ENCODE peak calls at places on chromosomes 6 and 20, in five cellular contexts. G is adrenal gland, C is sigmoid colon, Y is heart left ventricle, F is IMR-90. P is an unnamed sample.

GRCh38 chr6:100664274-100665040 is 199.7 kb upstream of the SIM1 start:
- DNase-seq in C (no peak), Y (no peak), G (no peak), F (peak; percentile 57), P (peak; percentile 67)

GRCh38 chr6:29112135-29112534 is 4.3 kb downstream of the OR2J3 start:
- DNase-seq in Y (no peak), G (no peak), C (no peak), F (no peak), P (no peak)

GRCh38 chr6:37698264-37699137 is 818 bp upstream of the MDGA1 start:
- DNase-seq in G (peak; percentile 72), Y (peak; percentile 44), C (peak; percentile 72), F (peak; percentile 31), P (peak; percentile 57)

GRCh38 chr6:169188051-169188863 is 65.4 kb downstream of the THBS2 start:
- DNase-seq in C (no peak), F (peak; percentile 100), G (no peak), Y (no peak), P (no peak)

GRCh38 chr6:132401120-132401940 is at the start of gene MOXD1:
- DNase-seq in G (peak; percentile 69), C (peak; percentile 77), F (peak; percentile 37), Y (peak; percentile 41), P (peak; percentile 25)

GRCh38 chr6:7523922-7524321 is 17.5 kb upstream of the DSP start:
- DNase-seq in C (no peak), Y (no peak), G (no peak), F (no peak), P (no peak)

GRCh38 chr20:41136336-41136694 is 1.0 kb upstream of the PLCG1 start:
- DNase-seq in F (no peak), Y (no peak), G (no peak), C (no peak), P (no peak)

GRCh38 chr6:2857580-2858337 is 16.1 kb upstream of the SERPINB1 start:
- DNase-seq in C (no peak), G (peak; percentile 86), Y (peak; percentile 60), F (peak; percentile 64), P (peak; percentile 80)

GRCh38 chr20:9112541-9113515 is 43.9 kb downstream of the PLCB4 start:
- DNase-seq in Y (peak; percentile 43), F (peak; percentile 78), C (no peak), G (no peak), P (no peak)

GRCh38 chr20:57432480-57432873 is 41.3 kb downstream of the RBM38 start:
- DNase-seq in Y (no peak), F (no peak), G (no peak), C (no peak), P (no peak)

GRCh38 chr6:109772961-109773431 is 81.9 kb downstream of the FIG4 start:
- DNase-seq in Y (peak; percentile 69), G (peak; percentile 63), C (no peak), F (peak; percentile 80), P (no peak)

GRCh38 chr20:5127859-5128409 is 1.1 kb downstream of the CDS2 start:
- DNase-seq in G (no peak), F (no peak), Y (no peak), C (no peak), P (no peak)

GRCh38 chr6:31901415-31901952 is 402 bp downstream of the ZBTB12 start:
- DNase-seq in Y (peak; percentile 67), G (peak; percentile 83), F (peak; percentile 41), C (peak; percentile 86), P (peak; percentile 55)

GRCh38 chr6:155252581-155252980 is 11.2 kb upstream of the CLDN20 start:
- DNase-seq in Y (no peak), C (no peak), G (no peak), F (no peak), P (no peak)

GRCh38 chr6:75306074-75306473 is 21.5 kb upstream of the TMEM30A start:
- DNase-seq in G (no peak), Y (no peak), C (no peak), F (peak; percentile 62), P (no peak)

GRCh38 chr20:49275634-49276033 is 2.2 kb downstream of the ZNFX1 start:
- DNase-seq in Y (no peak), F (no peak), C (no peak), G (no peak), P (peak; percentile 42)

GRCh38 chr6:25962368-25963127 is at the start of gene TRIM38:
- DNase-seq in F (peak; percentile 89), Y (peak; percentile 83), G (peak; percentile 90), C (peak; percentile 91), P (peak; percentile 72)

GRCh38 chr6:158475344-158476302 is 84.3 kb upstream of the TMEM181 start:
- DNase-seq in G (peak; percentile 57), C (no peak), Y (no peak), F (peak; percentile 57), P (no peak)

GRCh38 chr6:107641500-107641931 is 151.6 kb downstream of the SOBP start:
- DNase-seq in C (no peak), G (no peak), Y (peak; percentile 72), F (no peak), P (no peak)

GRCh38 chr6:148577687-148578488 is 168.9 kb upstream of the UST start:
- DNase-seq in F (peak; percentile 80), C (peak; percentile 92), G (peak; percentile 88), Y (peak; percentile 73), P (peak; percentile 29)

GRCh38 chr6:89048985-89049384 is 31.6 kb upstream of the PNRC1 start:
- DNase-seq in G (peak; percentile 58), Y (no peak), C (no peak), F (peak; percentile 13), P (no peak)

GRCh38 chr6:137043710-137044365 is 927 bp downstream of the IL20RA start:
- DNase-seq in G (peak; percentile 74), F (peak; percentile 28), Y (peak; percentile 17), C (no peak), P (peak; percentile 18)

GRCh38 chr6:147282566-147282959 is 78.3 kb downstream of the STXBP5 start:
- DNase-seq in Y (no peak), C (no peak), G (no peak), F (no peak), P (no peak)

GRCh38 chr6:39508513-39508912 is 186.0 kb upstream of the KCNK16 start:
- DNase-seq in F (no peak), G (no peak), C (no peak), Y (no peak), P (no peak)

GRCh38 chr6:13488015-13488895 is 855 bp upstream of the GFOD1 start:
- DNase-seq in C (peak; percentile 84), G (peak; percentile 70), F (peak; percentile 40), Y (peak; percentile 62), P (peak; percentile 72)

GRCh38 chr20:3470208-3470626 is 601 bp upstream of the ATRN start:
- DNase-seq in Y (no peak), G (peak; percentile 74), C (peak; percentile 65), F (no peak), P (no peak)

GRCh38 chr6:155436981-155437749 is 18.5 kb downstream of the NOX3 start:
- DNase-seq in G (peak; percentile 84), Y (no peak), F (peak; percentile 42), C (no peak), P (no peak)

GRCh38 chr20:34922654-34923381 is 32.8 kb downstream of the GSS start:
- DNase-seq in Y (no peak), F (peak; percentile 83), C (no peak), G (peak; percentile 79), P (no peak)

GRCh38 chr20:63618291-63618980 is 8.5 kb downstream of the GMEB2 start:
- DNase-seq in G (no peak), C (no peak), Y (no peak), F (no peak), P (no peak)

GRCh38 chr20:63620991-63621390 is 5.9 kb downstream of the GMEB2 start:
- DNase-seq in G (no peak), F (no peak), C (no peak), Y (no peak), P (no peak)

GRCh38 chr20:63619086-63619485 is 7.8 kb downstream of the GMEB2 start:
- DNase-seq in C (no peak), F (no peak), Y (no peak), G (no peak), P (no peak)

GRCh38 chr20:63617876-63618265 is 9.0 kb downstream of the GMEB2 start:
- DNase-seq in Y (no peak), C (no peak), G (no peak), F (no peak), P (no peak)

GRCh38 chr20:63619505-63619904 is 7.4 kb downstream of the GMEB2 start:
- DNase-seq in F (no peak), C (no peak), G (no peak), Y (no peak), P (no peak)
- TF ChIP-seq POLR2A in F (no peak), C (no peak), G (no peak), Y (no peak), P (no peak)

GRCh38 chr6:151240861-151241642 is 1.3 kb downstream of the AKAP12 start:
- DNase-seq in C (peak; percentile 88), Y (peak; percentile 43), F (peak; percentile 73), G (peak; percentile 58), P (no peak)
- TF ChIP-seq POLR2A in C (no peak), Y (no peak), F (no peak), G (no peak), P (no peak)

DNA sequence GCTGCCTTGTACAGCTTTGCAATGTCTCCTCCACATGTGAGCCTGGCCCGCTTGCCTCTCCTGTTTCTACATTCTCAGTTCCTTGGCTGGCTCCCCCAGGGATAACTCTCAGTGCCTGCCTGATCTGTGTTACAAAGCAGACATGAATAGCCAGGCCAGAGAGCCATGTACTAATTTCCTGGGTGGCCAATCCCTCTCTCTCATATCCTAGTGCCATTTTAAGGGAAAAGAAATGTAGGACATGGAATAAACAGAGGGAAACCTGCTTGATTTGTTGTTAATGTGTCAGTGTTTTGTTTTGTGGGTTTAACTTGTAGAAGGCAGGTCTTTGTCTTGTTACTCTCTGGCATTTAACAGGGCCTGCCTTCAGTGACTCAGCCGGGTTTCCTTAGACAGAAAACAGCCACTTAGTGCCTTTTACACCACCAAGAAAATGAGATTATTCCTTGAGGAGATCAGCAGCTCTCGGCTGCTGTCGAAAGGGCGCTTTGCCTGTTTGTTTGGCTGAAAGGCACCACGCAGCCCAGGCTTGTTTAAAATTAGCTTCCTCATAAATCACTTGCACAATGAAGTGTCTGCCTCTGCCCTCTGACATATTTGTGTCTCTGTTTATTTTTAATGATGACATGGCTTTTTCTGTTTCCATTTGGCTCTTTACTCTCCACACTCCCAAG is 702.7 kb downstream of the MAFB start:
- DNase-seq in C (peak; percentile 92), Y (peak; percentile 57), F (peak; percentile 28), G (peak; percentile 92), P (no peak)
- TF ChIP-seq POLR2A in C (no peak), Y (peak; percentile 31), F (no peak), G (no peak), P (no peak)

DNA sequence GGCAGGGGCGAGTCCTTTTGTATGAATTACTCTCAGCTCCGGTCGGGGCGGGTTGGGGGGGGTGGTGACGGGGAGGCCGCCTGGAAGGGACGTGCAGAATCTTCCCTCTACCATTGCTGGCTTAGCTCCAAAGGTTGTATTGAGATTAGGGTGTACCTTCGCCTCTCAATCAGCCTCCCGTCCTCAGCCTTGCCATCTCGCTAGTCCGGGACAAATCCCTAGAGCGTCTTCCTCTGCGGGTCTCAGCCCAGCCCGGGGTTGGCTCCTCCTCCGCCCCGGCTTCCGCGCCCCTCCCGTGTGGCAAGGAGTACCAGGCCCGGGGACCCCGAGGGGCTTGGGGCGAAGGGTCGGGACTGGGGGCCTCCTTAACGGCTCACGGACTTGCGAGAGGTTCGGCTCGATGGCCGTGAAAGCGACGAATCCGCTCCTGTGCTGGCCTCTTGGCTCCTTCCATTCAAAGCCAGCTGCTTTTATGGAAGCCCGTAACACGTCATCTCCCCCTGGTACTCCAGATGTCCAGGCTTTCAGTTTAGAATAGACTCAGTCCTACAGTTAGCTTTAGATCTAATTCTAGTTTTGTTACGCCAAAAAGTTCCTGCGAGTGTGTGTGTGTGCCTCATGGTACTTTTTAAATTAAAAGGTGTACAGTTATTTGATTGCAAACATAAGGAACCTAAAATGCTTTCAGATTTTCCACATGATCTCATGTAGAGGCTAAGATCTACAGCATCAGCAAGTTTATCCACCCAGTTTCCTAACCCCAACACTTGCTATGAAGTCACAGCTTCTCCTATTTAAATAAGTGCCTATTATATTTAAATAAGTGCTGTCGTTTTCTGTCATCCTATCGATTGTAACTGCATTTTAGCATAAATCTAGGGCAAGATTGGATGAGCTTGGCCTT is 771 bp upstream of the EEF1A1 start:
- DNase-seq in G (peak; percentile 47), F (peak; percentile 91), C (peak; percentile 91), Y (peak; percentile 83), P (peak; percentile 74)
- TF ChIP-seq POLR2A in G (peak; percentile 43), F (peak; percentile 56), C (peak; percentile 60), Y (no peak), P (no peak)

P was measured in erythroblast.